ENCODE peak calls at places on chromosome 17, in eight cellular contexts. F, O, I, A, W, U, V and G are unnamed samples. For H3K4me1 and H3K27me3, the result is how much of the 10 kb centered on the place peaks cover.

GRCh38 chr17:63434951-63435571 is 11.0 kb downstream of the CYB561 start:
- DNase-seq in A (no peak), I (peak), O (peak), U (peak), F (peak), W (peak), V (no peak), G (no peak)

GRCh38 chr17:14211778-14212177 is 24.9 kb downstream of the CDRT15 start:
- DNase-seq in O (peak), F (peak), W (no peak), I (no peak), V (no peak), U (no peak), A (no peak), G (no peak)

GRCh38 chr17:48542114-48542955 is 2.6 kb downstream of the HOXB2 start:
- DNase-seq in O (peak), I (no peak), V (no peak), F (no peak), W (no peak), U (no peak), A (no peak), G (no peak)

GRCh38 chr17:15348030-15348429 is 6.6 kb upstream of the TEKT3 start:
- DNase-seq in U (no peak), F (no peak), A (no peak), W (no peak), O (no peak), V (no peak), I (peak), G (no peak)

GRCh38 chr17:55577011-55577586 is 65.8 kb upstream of the SMIM36 start:
- DNase-seq in A (peak), F (peak), I (peak), O (peak), U (no peak), V (no peak), W (no peak), G (peak)

GRCh38 chr17:28357061-28357900 is at the start of gene POLDIP2:
- DNase-seq in I (peak), V (peak), U (peak), W (peak), A (peak), O (peak), F (peak), G (peak)

GRCh38 chr17:48003686-48004120 is 32.8 kb downstream of the CDK5RAP3 start:
- DNase-seq in F (no peak), I (no peak), U (no peak), W (no peak), O (no peak), V (no peak), A (no peak), G (no peak)

GRCh38 chr17:17388657-17389496 is 85.7 kb downstream of the NT5M start:
- DNase-seq in A (no peak), U (no peak), W (no peak), O (no peak), I (no peak), F (no peak), V (no peak), G (no peak)

GRCh38 chr17:31068291-31068690 is 26.5 kb upstream of the NF1 start:
- DNase-seq in V (no peak), I (peak), F (no peak), O (peak), W (no peak), U (no peak), A (no peak), G (peak)

GRCh38 chr17:50184057-50184456 is 17.4 kb downstream of the COL1A1 start:
- DNase-seq in U (no peak), I (no peak), W (no peak), F (no peak), V (no peak), A (no peak), O (no peak), G (peak)

GRCh38 chr17:75442168-75443103 is 14.0 kb upstream of the TMEM94 start:
- DNase-seq in U (no peak), F (peak), A (no peak), I (no peak), W (no peak), V (no peak), O (no peak), G (peak)

GRCh38 chr17:62674363-62674739 is 46.9 kb downstream of the MRC2 start:
- DNase-seq in U (no peak), O (no peak), A (no peak), I (no peak), W (no peak), F (no peak), V (no peak), G (no peak)

GRCh38 chr17:27651411-27652345 is 20.7 kb downstream of the LGALS9 start:
- DNase-seq in A (peak), I (peak), V (peak), F (peak), O (peak), U (peak), W (no peak), G (no peak)

GRCh38 chr17:38898812-38899348 is 26.5 kb upstream of the LASP1NB start:
- DNase-seq in W (no peak), A (no peak), F (peak), I (peak), V (no peak), U (peak), O (peak), G (no peak)

GRCh38 chr17:28338056-28338768 is 2.7 kb downstream of the TNFAIP1 start:
- DNase-seq in F (peak), U (no peak), O (no peak), I (no peak), W (no peak), A (no peak), V (no peak), G (no peak)

GRCh38 chr17:72420775-72421127 is 299.9 kb downstream of the SOX9 start:
- DNase-seq in I (no peak), A (no peak), O (no peak), U (no peak), W (no peak), F (no peak), V (no peak), G (no peak)

GRCh38 chr17:61397086-61397842 is 2.4 kb upstream of the TBX2 start:
- DNase-seq in U (no peak), A (no peak), W (peak), I (no peak), V (no peak), O (no peak), F (no peak), G (no peak)

GRCh38 chr17:73013816-73014663 is 78.4 kb downstream of the SLC39A11 start:
- DNase-seq in O (no peak), W (no peak), U (no peak), I (no peak), F (no peak), A (no peak), V (no peak), G (no peak)

DNA sequence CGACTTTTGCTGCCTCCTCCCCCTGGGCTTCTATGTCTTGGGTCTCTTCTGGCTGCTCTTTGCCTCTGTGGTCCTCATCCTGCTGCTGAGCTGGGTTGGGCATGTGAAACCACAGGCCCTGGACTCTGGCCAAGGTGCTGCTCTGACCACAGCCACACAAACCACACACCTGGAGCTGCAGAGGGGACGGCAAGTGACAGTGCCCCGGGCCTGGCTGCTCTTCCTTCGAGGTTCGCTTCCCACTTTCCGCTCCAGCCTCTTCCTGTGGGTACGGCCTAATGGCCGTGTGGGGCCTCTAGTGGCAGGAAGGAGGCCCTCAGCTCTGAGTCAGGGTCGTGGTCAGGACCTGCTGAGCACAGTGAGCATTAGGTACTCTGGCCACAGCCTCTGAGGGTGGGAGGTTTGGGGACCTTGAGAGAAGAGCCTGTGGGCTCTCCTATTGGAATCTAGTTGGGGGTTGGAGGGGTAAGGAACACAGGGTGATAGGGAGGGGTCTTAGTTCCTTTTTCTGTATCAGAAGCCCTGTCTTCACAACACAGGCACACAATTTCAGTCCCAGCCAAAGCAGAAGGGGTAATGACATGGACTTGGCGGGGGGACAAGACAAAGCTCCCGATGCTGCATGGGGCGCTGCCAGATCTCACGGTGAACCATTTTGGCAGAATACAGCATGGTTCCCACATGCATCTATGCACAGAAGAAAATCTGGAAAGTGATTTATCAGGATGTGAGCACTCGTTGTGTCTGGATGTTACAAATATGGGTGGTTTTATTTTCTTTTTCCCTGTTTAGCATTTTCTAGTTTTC is 2.3 kb downstream of the GP1BA start:
- DNase-seq in O (peak), I (peak), U (no peak), W (no peak), V (no peak), F (no peak), A (no peak), G (peak)
- H3K27ac ChIP-seq in O (peak), I (no peak), U (no peak), W (no peak), V (no peak), F (peak), A (peak), G (no peak)

GRCh38 chr17:60094754-60095153 is 16.0 kb upstream of the HEATR6 start:
- DNase-seq in O (no peak), V (no peak), A (no peak), I (no peak), U (no peak), W (no peak), F (no peak), G (no peak)

GRCh38 chr17:60095381-60095780 is 16.7 kb upstream of the HEATR6 start:
- DNase-seq in W (no peak), A (no peak), V (no peak), O (no peak), I (no peak), U (no peak), F (no peak), G (no peak)

GRCh38 chr17:60091908-60092331 is 13.2 kb upstream of the HEATR6 start:
- DNase-seq in I (no peak), F (no peak), U (no peak), O (no peak), W (no peak), A (no peak), V (no peak), G (no peak)

GRCh38 chr17:60095830-60096229 is 17.1 kb upstream of the HEATR6 start:
- DNase-seq in A (no peak), V (no peak), U (no peak), I (no peak), F (peak), O (no peak), W (no peak), G (no peak)

GRCh38 chr17:60093694-60094093 is 15.0 kb upstream of the HEATR6 start:
- DNase-seq in W (no peak), O (no peak), F (no peak), U (no peak), I (no peak), A (no peak), V (no peak), G (no peak)
- H3K4me1 ChIP-seq in W (under half), O (under half), F (under half), U (under half), I (under half), A (under half), V (under half), G (under half)

DNA sequence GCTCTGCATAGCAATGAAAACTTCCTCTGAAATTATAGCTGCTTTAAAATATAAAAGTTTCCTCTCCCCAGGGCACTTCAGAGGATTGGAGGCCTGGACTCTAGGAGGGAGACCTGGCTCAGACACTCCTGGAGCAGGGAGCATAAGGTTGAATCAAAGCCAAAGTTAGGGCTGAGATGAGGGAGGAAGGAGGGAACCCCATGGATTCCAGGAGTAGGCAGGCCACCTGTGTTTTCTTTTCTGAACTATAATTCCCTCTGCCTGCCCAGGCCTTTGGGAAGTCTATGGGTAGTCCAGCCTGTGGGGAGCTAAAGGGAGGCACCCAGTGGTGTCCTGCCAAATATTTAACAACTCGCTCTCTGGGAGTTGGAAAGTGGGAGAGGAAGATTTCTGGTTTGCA is 175.9 kb upstream of the RPL38 start:
- DNase-seq in V (no peak), A (no peak), F (no peak), U (no peak), W (no peak), I (no peak), O (no peak), G (no peak)
- H3K27me3 ChIP-seq in V (under half), A (under half), F (under half), U (under half), W (under half), I (under half), O (under half), G (under half)

DNA sequence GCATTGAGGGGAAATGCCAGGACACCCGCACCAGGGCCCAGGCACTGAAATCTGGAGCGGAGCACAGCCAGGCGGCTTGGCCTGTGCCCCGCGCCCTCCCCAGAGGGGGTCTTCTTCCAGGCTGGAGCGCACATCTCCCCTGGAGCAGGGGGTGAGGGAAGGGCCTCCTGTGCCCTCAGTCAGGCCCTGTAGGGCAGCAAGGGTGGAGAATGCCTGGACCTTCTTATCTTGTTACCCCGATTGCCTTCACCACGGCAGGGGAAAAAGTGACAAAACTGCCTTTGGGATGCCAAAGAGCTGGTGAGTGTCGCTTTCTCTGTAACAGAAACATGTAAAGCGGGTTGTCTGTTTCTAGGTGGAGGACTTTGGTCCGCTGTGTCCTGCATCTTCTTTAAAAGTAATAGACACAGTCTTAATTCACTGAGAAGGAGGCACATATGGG is 48.3 kb upstream of the BAHCC1 start:
- DNase-seq in I (no peak), F (no peak), A (no peak), O (no peak), U (no peak), W (no peak), V (no peak), G (no peak)
- H3K27ac ChIP-seq in I (peak), F (peak), A (peak), O (peak), U (peak), W (peak), V (peak), G (no peak)

GRCh38 chr17:59424331-59424730 is 92.9 kb downstream of the YPEL2 start:
- DNase-seq in F (no peak), U (no peak), A (no peak), W (no peak), V (no peak), I (no peak), O (no peak), G (no peak)

GRCh38 chr17:59427425-59427921 is 96.0 kb downstream of the YPEL2 start:
- DNase-seq in F (peak), O (no peak), V (no peak), U (peak), I (no peak), A (no peak), W (no peak), G (peak)

GRCh38 chr17:59425085-59425901 is 93.8 kb downstream of the YPEL2 start:
- DNase-seq in W (peak), F (peak), V (no peak), I (peak), U (no peak), O (peak), A (no peak), G (peak)

GRCh38 chr17:59427996-59428395 is 96.5 kb downstream of the YPEL2 start:
- DNase-seq in A (no peak), I (no peak), O (no peak), F (peak), W (no peak), U (no peak), V (no peak), G (peak)

GRCh38 chr17:59426031-59426430 is 94.6 kb downstream of the YPEL2 start:
- DNase-seq in U (no peak), W (no peak), V (no peak), O (no peak), A (no peak), I (no peak), F (no peak), G (no peak)
- H3K4me1 ChIP-seq in U (under half), W (half or more), V (under half), O (half or more), A (half or more), I (under half), F (half or more), G (half or more)

GRCh38 chr17:43829738-43830137 is 3.2 kb downstream of the MPP3 start:
- DNase-seq in F (no peak), W (no peak), U (no peak), V (no peak), O (no peak), I (no peak), A (no peak), G (no peak)
- H3K27me3 ChIP-seq in F (under half), W (under half), U (under half), V (under half), O (under half), I (under half), A (under half), G (under half)

DNA sequence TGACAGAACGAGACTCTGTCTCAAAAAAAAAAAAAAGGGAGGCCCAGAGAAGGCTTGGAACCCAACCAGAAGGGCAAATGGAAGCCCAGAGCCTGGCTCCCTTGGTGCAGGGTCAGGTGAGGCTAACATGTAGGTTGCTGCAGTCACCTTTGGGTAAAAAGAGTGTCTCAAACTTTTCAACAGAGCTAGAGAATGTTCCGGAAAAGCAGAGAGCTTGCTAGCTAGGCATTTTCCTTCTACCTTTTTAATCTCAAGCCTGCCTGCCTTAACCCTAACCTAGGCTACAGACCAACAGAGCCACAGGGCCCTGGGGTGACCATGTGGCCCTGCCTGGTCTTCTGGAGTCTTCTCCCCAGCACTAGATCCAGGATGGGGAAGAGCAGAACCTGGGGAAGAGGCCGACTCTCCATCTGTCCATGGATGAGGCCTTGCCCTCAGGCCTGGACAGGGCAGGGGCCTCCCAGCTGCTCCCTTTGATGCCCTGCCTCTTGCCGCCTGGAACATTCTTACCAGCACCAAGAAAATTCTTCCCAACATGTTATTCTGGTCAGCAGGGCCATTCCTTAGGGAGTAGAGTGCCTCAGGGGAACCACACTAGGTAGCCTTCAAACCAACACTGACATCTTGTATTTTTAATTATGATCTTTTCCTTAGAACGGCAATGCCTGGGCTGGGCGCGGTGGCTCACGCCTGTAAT is 30.1 kb downstream of the SLC43A2 start:
- DNase-seq in V (no peak), O (no peak), A (no peak), F (no peak), I (no peak), W (no peak), U (no peak), G (no peak)
- H3K27ac ChIP-seq in V (no peak), O (no peak), A (no peak), F (no peak), I (peak), W (no peak), U (no peak), G (no peak)

DNA sequence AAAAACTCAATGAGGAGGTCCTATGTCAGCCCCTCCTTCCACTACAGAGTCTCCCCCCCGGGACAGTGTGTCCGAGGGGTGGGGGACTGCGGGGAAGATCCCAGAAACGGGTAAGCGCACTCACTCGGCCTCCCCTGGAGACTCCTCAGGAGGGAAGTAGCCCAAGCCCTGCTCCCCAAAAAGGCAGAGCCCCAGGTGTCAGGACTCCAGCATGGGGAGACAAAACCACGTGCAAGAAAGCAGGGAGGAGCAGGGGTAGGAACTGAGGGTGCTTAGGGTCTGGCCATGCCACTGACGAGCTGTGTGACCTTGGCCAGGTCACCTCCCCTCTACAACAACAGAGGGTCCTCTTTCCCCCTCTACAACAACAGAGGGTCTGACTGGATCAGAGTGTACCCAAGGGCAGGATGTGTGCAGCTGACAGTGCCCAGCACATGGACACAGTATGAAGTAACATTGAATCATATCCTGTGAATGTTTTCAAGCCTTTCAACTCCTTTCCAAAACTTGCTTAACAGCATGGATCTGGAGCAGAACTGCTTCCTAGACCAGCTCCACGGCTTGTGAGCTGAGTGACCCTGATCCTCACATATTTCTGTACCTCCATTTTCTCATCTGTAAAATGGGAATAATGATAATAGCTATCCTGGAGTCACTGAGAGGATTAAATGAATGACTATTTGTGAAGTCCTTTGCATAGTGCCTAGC is 2.1 kb upstream of the NAGS start:
- DNase-seq in U (no peak), F (no peak), O (no peak), I (no peak), V (no peak), A (no peak), W (no peak), G (no peak)
- H3K4me1 ChIP-seq in U (under half), F (under half), O (under half), I (under half), V (under half), A (under half), W (under half), G (under half)

DNA sequence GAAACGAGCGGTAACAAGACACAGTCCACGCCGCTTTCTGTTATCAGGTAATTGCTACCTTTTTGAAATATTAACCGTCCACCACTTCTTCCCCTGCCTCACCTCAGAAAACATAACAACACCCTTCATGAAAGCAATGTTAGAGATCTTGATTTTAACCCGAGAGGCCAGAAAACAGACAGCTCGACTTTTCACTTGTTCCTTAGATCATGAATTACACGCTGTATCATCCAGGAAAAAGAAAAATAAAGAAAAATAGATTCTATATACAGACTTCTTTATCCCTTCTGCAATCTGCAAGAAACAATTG is 957.1 kb upstream of the SOX9 start:
- DNase-seq in V (no peak), A (no peak), O (no peak), U (no peak), W (no peak), I (no peak), F (no peak), G (no peak)
- H3K27me3 ChIP-seq in V (under half), A (under half), O (under half), U (under half), W (under half), I (under half), F (under half), G (under half)